ENCODE peak calls at places on chromosome 10, in seven cellular contexts. R is Karpas-422, D is NT2/D1, F is adipocyte, Z is DND-41, G is fibroblast of lung, H is GM23248. E is an unnamed sample.

GRCh38 chr10:124063736-124064135 is 29.7 kb downstream of the CHST15 start:
- DNase-seq in R (no peak), D (no peak), F (peak; percentile 85), Z (peak; percentile 64), G (peak; percentile 77), H (peak; percentile 44), E (peak; percentile 73)

GRCh38 chr10:34727595-34728033 is 87.5 kb downstream of the PARD3 start:
- DNase-seq in R (no peak), D (no peak), F (no peak), Z (no peak), G (no peak), H (no peak), E (peak; percentile 35)

GRCh38 chr10:92076722-92077121 is 153.2 kb downstream of the BTAF1 start:
- DNase-seq in R (no peak), D (no peak), F (no peak), Z (no peak), G (no peak), H (no peak), E (no peak)

GRCh38 chr10:69406302-69406811 is 10.4 kb downstream of the TACR2 start:
- DNase-seq in R (no peak), D (no peak), F (no peak), Z (no peak), G (no peak), H (no peak), E (peak; percentile 48)

GRCh38 chr10:88095291-88095721 is 231.9 kb downstream of the PTEN start:
- DNase-seq in R (no peak), D (no peak), F (peak; percentile 37), Z (peak; percentile 57), G (peak; percentile 90), H (peak; percentile 67), E (peak; percentile 88)

GRCh38 chr10:133129151-133129853 is 30.7 kb upstream of the KNDC1 start:
- DNase-seq in R (no peak), D (no peak), F (no peak), Z (no peak), G (no peak), H (no peak), E (no peak)

GRCh38 chr10:60964257-60965235 is 20.6 kb upstream of the RHOBTB1 start:
- DNase-seq in R (peak; percentile 77), D (peak; percentile 35), F (peak; percentile 93), Z (peak; percentile 63), G (peak; percentile 94), H (peak; percentile 90), E (peak; percentile 82)

GRCh38 chr10:73860050-73860491 is 14.3 kb downstream of the CAMK2G start:
- DNase-seq in R (no peak), D (no peak), F (no peak), Z (no peak), G (no peak), H (no peak), E (no peak)

GRCh38 chr10:5902511-5903274 is 12.7 kb downstream of the FBH1 start:
- DNase-seq in R (no peak), D (no peak), F (no peak), Z (no peak), G (no peak), H (no peak), E (no peak)

GRCh38 chr10:12067336-12067735 is 1.4 kb upstream of the DHTKD1 start:
- DNase-seq in R (peak; percentile 17), D (no peak), F (peak; percentile 14), Z (no peak), G (peak; percentile 35), H (peak; percentile 88), E (peak; percentile 84)

GRCh38 chr10:69367469-69367868 is 49.2 kb downstream of the TACR2 start:
- DNase-seq in R (no peak), D (no peak), F (no peak), Z (no peak), G (no peak), H (no peak), E (no peak)

GRCh38 chr10:35606423-35606822 is 1.3 kb downstream of the GJD4 start:
- DNase-seq in R (no peak), D (no peak), F (peak; percentile 33), Z (no peak), G (peak; percentile 75), H (peak; percentile 24), E (no peak)

GRCh38 chr10:31041011-31041410 is 9.3 kb upstream of the ZNF438 start:
- DNase-seq in R (no peak), D (no peak), F (no peak), Z (no peak), G (no peak), H (no peak), E (no peak)

GRCh38 chr10:117137031-117137910 is 799 bp downstream of the VAX1 start:
- DNase-seq in R (no peak), D (no peak), F (peak; percentile 23), Z (no peak), G (no peak), H (peak; percentile 51), E (peak; percentile 45)

GRCh38 chr10:102434251-102434913 is 2.0 kb upstream of the CUEDC2 start:
- DNase-seq in R (no peak), D (no peak), F (peak; percentile 77), Z (no peak), G (peak; percentile 61), H (peak; percentile 80), E (no peak)

GRCh38 chr10:122798704-122799231 is 46.9 kb downstream of the CUZD1 start:
- DNase-seq in R (no peak), D (no peak), F (no peak), Z (no peak), G (no peak), H (no peak), E (no peak)

GRCh38 chr10:118809821-118810220 is 55.1 kb upstream of the CACUL1 start:
- DNase-seq in R (no peak), D (no peak), F (no peak), Z (no peak), G (no peak), H (no peak), E (no peak)

GRCh38 chr10:117175901-117176534 is 21.3 kb upstream of the KCNK18 start:
- DNase-seq in R (peak; percentile 87), D (peak; percentile 66), F (peak; percentile 92), Z (peak; percentile 52), G (peak; percentile 78), H (peak; percentile 85), E (peak; percentile 46)

GRCh38 chr10:50540069-50540825 is 83.5 kb downstream of the SGMS1 start:
- DNase-seq in R (no peak), D (no peak), F (no peak), Z (no peak), G (no peak), H (peak; percentile 38), E (no peak)

GRCh38 chr10:26044123-26044749 is 110.2 kb downstream of the MYO3A start:
- DNase-seq in R (no peak), D (no peak), F (no peak), Z (no peak), G (no peak), H (no peak), E (no peak)

GRCh38 chr10:10477859-10478258 is 539.8 kb upstream of the CELF2 start:
- DNase-seq in R (no peak), D (no peak), F (no peak), Z (no peak), G (peak; percentile 28), H (no peak), E (no peak)

GRCh38 chr10:112189465-112189864 is 5.9 kb upstream of the GPAM start:
- DNase-seq in R (no peak), D (no peak), F (no peak), Z (no peak), G (no peak), H (no peak), E (no peak)

GRCh38 chr10:89395141-89395540 is 2.7 kb downstream of the IFIT1 start:
- DNase-seq in R (no peak), D (no peak), F (no peak), Z (no peak), G (no peak), H (no peak), E (no peak)
- H3K4me3 ChIP-seq in R (no peak overlapping the region), D (no peak overlapping the region), F (no peak overlapping the region), Z (no peak overlapping the region), G (no peak overlapping the region), H (no peak overlapping the region), E (no peak overlapping the region)

GRCh38 chr10:75408911-75409885 is 7.6 kb upstream of the ZNF503 start:
- DNase-seq in R (peak; percentile 68), D (no peak), F (peak; percentile 82), Z (no peak), G (no peak), H (peak; percentile 74), E (peak; percentile 81)

GRCh38 chr10:75407296-75407715 is 5.7 kb upstream of the ZNF503 start:
- DNase-seq in R (no peak), D (no peak), F (no peak), Z (no peak), G (no peak), H (no peak), E (peak; percentile 66)

GRCh38 chr10:75408512-75408881 is 6.9 kb upstream of the ZNF503 start:
- DNase-seq in R (no peak), D (no peak), F (peak; percentile 37), Z (no peak), G (no peak), H (peak; percentile 29), E (no peak)

GRCh38 chr10:75406158-75407065 is 4.8 kb upstream of the ZNF503 start:
- DNase-seq in R (no peak), D (no peak), F (no peak), Z (no peak), G (no peak), H (no peak), E (peak; percentile 58)

GRCh38 chr10:75407716-75408511 is 6.3 kb upstream of the ZNF503 start:
- DNase-seq in R (no peak), D (no peak), F (peak; percentile 64), Z (no peak), G (peak; percentile 54), H (peak; percentile 51), E (peak; percentile 63)
- H3K9ac ChIP-seq in R (no peak overlapping the region), D (no peak overlapping the region), F (peak overlapping the region; percentile 98), Z (no peak overlapping the region), G (peak overlapping the region; percentile 16), H (peak overlapping the region; percentile 86), E (peak overlapping the region; percentile 22)

GRCh38 chr10:99859585-99859984 is 77.1 kb downstream of the ABCC2 start:
- DNase-seq in R (peak; percentile 75), D (no peak), F (no peak), Z (peak; percentile 36), G (no peak), H (no peak), E (no peak)
- H3K4me3 ChIP-seq in R (no peak overlapping the region), D (no peak overlapping the region), F (no peak overlapping the region), Z (no peak overlapping the region), G (no peak overlapping the region), H (no peak overlapping the region), E (no peak overlapping the region)

GRCh38 chr10:129966831-129967578 is 2.9 kb upstream of the EBF3 start:
- DNase-seq in R (no peak), D (no peak), F (no peak), Z (no peak), G (no peak), H (no peak), E (no peak)

GRCh38 chr10:129964611-129965417 is 740 bp upstream of the EBF3 start:
- DNase-seq in R (no peak), D (no peak), F (no peak), Z (no peak), G (no peak), H (no peak), E (no peak)

GRCh38 chr10:129966370-129966769 is 2.3 kb upstream of the EBF3 start:
- DNase-seq in R (no peak), D (no peak), F (no peak), Z (no peak), G (no peak), H (no peak), E (no peak)

GRCh38 chr10:129965418-129965793 is 1.3 kb upstream of the EBF3 start:
- DNase-seq in R (no peak), D (no peak), F (no peak), Z (no peak), G (no peak), H (no peak), E (no peak)

GRCh38 chr10:129965940-129966339 is 1.9 kb upstream of the EBF3 start:
- DNase-seq in R (no peak), D (no peak), F (no peak), Z (no peak), G (no peak), H (no peak), E (no peak)
- H3K9ac ChIP-seq in R (no peak overlapping the region), D (no peak overlapping the region), F (peak overlapping the region; percentile 88), Z (no peak overlapping the region), G (no peak overlapping the region), H (no peak overlapping the region), E (no peak overlapping the region)

E was measured in mammary epithelial cell.